ENCODE peak calls at places on chromosomes 7 and 10, in five cellular contexts. One of them, this sample, is unnamed.

GRCh38 chr10:100614416-100614815 is 78.7 kb downstream of the HIF1AN start:
- DNase-seq in K562: no peak
- DNase-seq in right lobe of liver: no peak
- DNase-seq in heart left ventricle: no peak
- DNase-seq in IMR-90: no peak
- DNase-seq in this sample: no peak

GRCh38 chr7:20111821-20112542 is 105.2 kb downstream of the MACC1 start:
- DNase-seq in K562: no peak
- DNase-seq in right lobe of liver: no peak
- DNase-seq in heart left ventricle: no peak
- DNase-seq in IMR-90: no peak
- DNase-seq in this sample: no peak

GRCh38 chr7:155208681-155209477 is 88.8 kb upstream of the INSIG1 start:
- DNase-seq in K562: no peak
- DNase-seq in right lobe of liver: no peak
- DNase-seq in heart left ventricle: peak
- DNase-seq in IMR-90: peak
- DNase-seq in this sample: no peak

GRCh38 chr10:8726087-8726486 is 671.6 kb downstream of the GATA3 start:
- DNase-seq in K562: no peak
- DNase-seq in right lobe of liver: no peak
- DNase-seq in heart left ventricle: no peak
- DNase-seq in IMR-90: no peak
- DNase-seq in this sample: no peak

GRCh38 chr7:30465342-30466170 is 13.0 kb downstream of the NOD1 start:
- DNase-seq in K562: no peak
- DNase-seq in right lobe of liver: no peak
- DNase-seq in heart left ventricle: no peak
- DNase-seq in IMR-90: peak
- DNase-seq in this sample: no peak

GRCh38 chr10:5589963-5590511 is 65.3 kb downstream of the CALML3 start:
- DNase-seq in K562: peak
- DNase-seq in right lobe of liver: no peak
- DNase-seq in heart left ventricle: no peak
- DNase-seq in IMR-90: peak
- DNase-seq in this sample: no peak

GRCh38 chr10:125123363-125124113 is 36.8 kb downstream of the CTBP2 start:
- DNase-seq in K562: no peak
- DNase-seq in right lobe of liver: peak
- DNase-seq in heart left ventricle: peak
- DNase-seq in IMR-90: peak
- DNase-seq in this sample: peak

GRCh38 chr10:132185601-132186487 is 904 bp upstream of the DPYSL4 start:
- DNase-seq in K562: peak
- DNase-seq in right lobe of liver: no peak
- DNase-seq in heart left ventricle: no peak
- DNase-seq in IMR-90: peak
- DNase-seq in this sample: peak

GRCh38 chr7:133265821-133266220 is 12.9 kb downstream of the EXOC4 start:
- DNase-seq in K562: no peak
- DNase-seq in right lobe of liver: no peak
- DNase-seq in heart left ventricle: no peak
- DNase-seq in IMR-90: peak
- DNase-seq in this sample: no peak

GRCh38 chr10:104209575-104210198 is 22.5 kb downstream of the CFAP43 start:
- DNase-seq in K562: peak
- DNase-seq in right lobe of liver: no peak
- DNase-seq in heart left ventricle: peak
- DNase-seq in IMR-90: peak
- DNase-seq in this sample: no peak

GRCh38 chr10:85228726-85229125 is 900.3 kb downstream of the CCSER2 start:
- DNase-seq in K562: no peak
- DNase-seq in right lobe of liver: no peak
- DNase-seq in heart left ventricle: no peak
- DNase-seq in IMR-90: no peak
- DNase-seq in this sample: no peak

GRCh38 chr7:74412061-74412460 is 41.6 kb upstream of the GTF2IRD1 start:
- DNase-seq in K562: peak
- DNase-seq in right lobe of liver: no peak
- DNase-seq in heart left ventricle: no peak
- DNase-seq in IMR-90: no peak
- DNase-seq in this sample: no peak

GRCh38 chr7:158264881-158265742 is 322.5 kb downstream of the PTPRN2 start:
- DNase-seq in K562: no peak
- DNase-seq in right lobe of liver: no peak
- DNase-seq in heart left ventricle: no peak
- DNase-seq in IMR-90: no peak
- DNase-seq in this sample: no peak

GRCh38 chr7:91995391-91995790 is 54.7 kb downstream of the AKAP9 start:
- DNase-seq in K562: no peak
- DNase-seq in right lobe of liver: no peak
- DNase-seq in heart left ventricle: no peak
- DNase-seq in IMR-90: no peak
- DNase-seq in this sample: no peak

GRCh38 chr7:117012284-117013174 is 59.2 kb downstream of the ST7 start:
- DNase-seq in K562: peak
- DNase-seq in right lobe of liver: no peak
- DNase-seq in heart left ventricle: no peak
- DNase-seq in IMR-90: peak
- DNase-seq in this sample: no peak

GRCh38 chr7:41003031-41003925 is 699.6 kb downstream of the INHBA start:
- DNase-seq in K562: peak
- DNase-seq in right lobe of liver: no peak
- DNase-seq in heart left ventricle: no peak
- DNase-seq in IMR-90: peak
- DNase-seq in this sample: peak

GRCh38 chr7:110600983-110601382 is 489.9 kb upstream of the LRRN3 start:
- DNase-seq in K562: no peak
- DNase-seq in right lobe of liver: no peak
- DNase-seq in heart left ventricle: no peak
- DNase-seq in IMR-90: no peak
- DNase-seq in this sample: no peak

GRCh38 chr10:61628875-61629513 is 33.7 kb upstream of the CABCOCO1 start:
- DNase-seq in K562: no peak
- DNase-seq in right lobe of liver: no peak
- DNase-seq in heart left ventricle: no peak
- DNase-seq in IMR-90: peak
- DNase-seq in this sample: no peak

GRCh38 chr7:76342222-76342621 is 16.6 kb downstream of the YWHAG start:
- DNase-seq in K562: no peak
- DNase-seq in right lobe of liver: no peak
- DNase-seq in heart left ventricle: no peak
- DNase-seq in IMR-90: no peak
- DNase-seq in this sample: no peak

GRCh38 chr10:33335800-33336605 is 1.5 kb upstream of the NRP1 start:
- DNase-seq in K562: no peak
- DNase-seq in right lobe of liver: peak
- DNase-seq in heart left ventricle: peak
- DNase-seq in IMR-90: peak
- DNase-seq in this sample: peak

GRCh38 chr7:87961754-87962153 is 27.7 kb downstream of the ADAM22 start:
- DNase-seq in K562: no peak
- DNase-seq in right lobe of liver: no peak
- DNase-seq in heart left ventricle: no peak
- DNase-seq in IMR-90: no peak
- DNase-seq in this sample: no peak

GRCh38 chr7:39375047-39375873 is 190.9 kb upstream of the YAE1 start:
- DNase-seq in K562: no peak
- DNase-seq in right lobe of liver: no peak
- DNase-seq in heart left ventricle: no peak
- DNase-seq in IMR-90: no peak
- DNase-seq in this sample: no peak

GRCh38 chr7:90163534-90163933 is 9.3 kb downstream of the STEAP1 start:
- DNase-seq in K562: no peak
- DNase-seq in right lobe of liver: no peak
- DNase-seq in heart left ventricle: no peak
- DNase-seq in IMR-90: no peak
- DNase-seq in this sample: no peak

GRCh38 chr10:33126118-33126517 is 168.1 kb upstream of the ITGB1 start:
- DNase-seq in K562: peak
- DNase-seq in right lobe of liver: no peak
- DNase-seq in heart left ventricle: peak
- DNase-seq in IMR-90: peak
- DNase-seq in this sample: no peak

GRCh38 chr10:79453392-79453791 is 8.0 kb upstream of the ZCCHC24 start:
- DNase-seq in K562: no peak
- DNase-seq in right lobe of liver: no peak
- DNase-seq in heart left ventricle: no peak
- DNase-seq in IMR-90: peak
- DNase-seq in this sample: no peak

GRCh38 chr10:103192089-103192450 is 1.0 kb downstream of the NT5C2 start:
- DNase-seq in K562: peak
- DNase-seq in right lobe of liver: no peak
- DNase-seq in heart left ventricle: no peak
- DNase-seq in IMR-90: no peak
- DNase-seq in this sample: no peak

GRCh38 chr10:103193820-103194529 is 903 bp upstream of the NT5C2 start:
- DNase-seq in K562: peak
- DNase-seq in right lobe of liver: no peak
- DNase-seq in heart left ventricle: no peak
- DNase-seq in IMR-90: peak
- DNase-seq in this sample: peak

GRCh38 chr10:103188853-103189252 is 4.2 kb downstream of the NT5C2 start:
- DNase-seq in K562: no peak
- DNase-seq in right lobe of liver: no peak
- DNase-seq in heart left ventricle: no peak
- DNase-seq in IMR-90: peak
- DNase-seq in this sample: no peak

GRCh38 chr10:103193107-103193819 is at the start of gene NT5C2:
- DNase-seq in K562: peak
- DNase-seq in right lobe of liver: peak
- DNase-seq in heart left ventricle: peak
- DNase-seq in IMR-90: peak
- DNase-seq in this sample: peak

DNA sequence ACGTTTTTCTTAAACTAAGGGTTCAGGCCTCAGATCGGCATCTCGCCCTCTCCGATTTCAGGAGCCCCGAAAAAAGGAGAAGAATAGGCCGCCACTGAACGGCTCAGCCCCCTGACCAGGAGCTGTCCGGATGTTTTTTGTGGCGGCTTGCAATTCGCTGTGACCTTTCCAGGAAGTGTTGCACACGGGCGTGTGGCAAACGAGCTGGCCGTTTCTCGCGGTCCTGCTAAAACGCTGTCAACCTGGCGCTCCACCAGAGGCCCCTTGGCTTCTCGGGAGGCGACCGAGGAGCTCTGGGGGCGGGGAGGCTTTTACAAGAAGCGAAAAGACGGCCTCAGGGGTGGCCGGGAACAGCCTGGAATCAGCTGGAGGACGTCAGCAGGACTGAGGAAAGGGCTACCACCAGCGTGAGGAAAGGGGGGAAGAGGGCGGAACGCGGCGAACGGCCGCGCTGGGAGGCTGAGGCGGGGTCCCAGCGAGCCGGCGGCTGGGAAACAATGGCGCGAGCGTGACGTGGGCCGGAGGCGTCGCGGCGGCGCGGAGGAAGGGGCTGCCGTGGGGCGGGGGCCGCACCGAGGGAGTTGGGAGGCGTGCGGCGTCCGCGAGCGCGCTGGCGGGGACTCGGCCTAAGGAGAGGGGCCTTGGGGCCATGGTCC is 493 bp downstream of the NT5C2 start:
- DNase-seq in K562: peak
- DNase-seq in right lobe of liver: peak
- DNase-seq in heart left ventricle: peak
- DNase-seq in IMR-90: peak
- DNase-seq in this sample: peak
- TF ChIP-seq POLR2A in K562: peak
- TF ChIP-seq POLR2A in right lobe of liver: peak
- TF ChIP-seq POLR2A in heart left ventricle: no peak
- TF ChIP-seq POLR2A in IMR-90: no peak
- TF ChIP-seq POLR2A in this sample: no peak

GRCh38 chr10:78065616-78066410 is 32.1 kb downstream of the RPS24 start:
- DNase-seq in K562: no peak
- DNase-seq in right lobe of liver: no peak
- DNase-seq in heart left ventricle: no peak
- DNase-seq in IMR-90: no peak
- DNase-seq in this sample: no peak

GRCh38 chr10:78063236-78063635 is 29.6 kb downstream of the RPS24 start:
- DNase-seq in K562: no peak
- DNase-seq in right lobe of liver: no peak
- DNase-seq in heart left ventricle: no peak
- DNase-seq in IMR-90: no peak
- DNase-seq in this sample: no peak

GRCh38 chr10:78058562-78058961 is 24.9 kb downstream of the RPS24 start:
- DNase-seq in K562: no peak
- DNase-seq in right lobe of liver: no peak
- DNase-seq in heart left ventricle: no peak
- DNase-seq in IMR-90: no peak
- DNase-seq in this sample: no peak

GRCh38 chr10:78059916-78060315 is 26.3 kb downstream of the RPS24 start:
- DNase-seq in K562: no peak
- DNase-seq in right lobe of liver: no peak
- DNase-seq in heart left ventricle: no peak
- DNase-seq in IMR-90: no peak
- DNase-seq in this sample: no peak

DNA sequence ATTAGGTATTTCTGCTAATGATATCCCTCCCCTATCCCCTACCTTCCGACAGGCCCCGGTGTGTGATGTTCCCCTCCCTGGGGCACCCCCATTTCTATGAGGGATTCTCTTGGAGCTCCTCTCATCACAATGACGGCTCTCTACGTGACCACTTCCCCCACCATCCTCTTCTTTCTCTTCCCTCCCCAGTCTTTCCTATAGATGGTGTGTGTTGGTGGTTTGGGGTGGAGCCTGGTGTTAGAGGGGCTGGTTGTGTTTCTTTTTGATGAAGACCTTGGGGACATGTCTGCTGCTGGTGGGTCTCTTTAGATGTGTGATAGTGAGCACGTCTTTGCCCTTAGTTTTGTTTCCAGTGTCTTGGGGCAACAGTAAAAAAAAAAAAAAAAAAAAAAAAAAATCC is 28.6 kb downstream of the RPS24 start:
- DNase-seq in K562: no peak
- DNase-seq in right lobe of liver: no peak
- DNase-seq in heart left ventricle: no peak
- DNase-seq in IMR-90: no peak
- DNase-seq in this sample: no peak
- TF ChIP-seq POLR2A in K562: no peak
- TF ChIP-seq POLR2A in right lobe of liver: no peak
- TF ChIP-seq POLR2A in heart left ventricle: no peak
- TF ChIP-seq POLR2A in IMR-90: no peak
- TF ChIP-seq POLR2A in this sample: no peak

GRCh38 chr7:24573008-24573553 is at the start of gene PALS2:
- DNase-seq in K562: peak
- DNase-seq in right lobe of liver: peak
- DNase-seq in heart left ventricle: peak
- DNase-seq in IMR-90: peak
- DNase-seq in this sample: peak
- TF ChIP-seq POLR2A in K562: peak
- TF ChIP-seq POLR2A in right lobe of liver: peak
- TF ChIP-seq POLR2A in heart left ventricle: no peak
- TF ChIP-seq POLR2A in IMR-90: no peak
- TF ChIP-seq POLR2A in this sample: no peak

DNA sequence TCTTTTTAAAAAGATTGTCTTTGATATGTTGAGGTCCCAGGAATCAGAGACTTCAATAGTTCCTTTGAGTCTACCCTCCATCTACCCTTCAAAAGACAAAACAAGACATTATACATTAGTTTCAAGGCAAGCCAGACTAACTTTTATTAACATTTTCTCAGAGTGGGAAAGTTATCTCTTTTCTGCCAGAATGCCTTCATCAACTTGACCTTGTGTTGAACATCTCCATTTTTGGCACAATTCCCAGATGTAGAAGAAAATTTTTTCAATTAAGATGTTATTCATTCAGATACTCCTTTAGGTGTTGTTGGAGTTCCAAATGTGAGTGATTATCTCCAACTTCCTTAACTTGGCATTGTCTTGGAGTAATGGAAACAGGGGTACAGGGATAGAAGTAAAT is 59.1 kb downstream of the NRF1 start:
- DNase-seq in K562: peak
- DNase-seq in right lobe of liver: no peak
- DNase-seq in heart left ventricle: no peak
- DNase-seq in IMR-90: peak
- DNase-seq in this sample: no peak
- TF ChIP-seq POLR2A in K562: no peak
- TF ChIP-seq POLR2A in right lobe of liver: no peak
- TF ChIP-seq POLR2A in heart left ventricle: no peak
- TF ChIP-seq POLR2A in IMR-90: no peak
- TF ChIP-seq POLR2A in this sample: no peak

This sample was measured in stomach.